ENCODE peak calls at places on chromosomes 7 and 10, in eight cellular contexts. One of them, this sample, is unnamed.

GRCh38 chr10:43128958-43129706 is 9.1 kb upstream of the CSGALNACT2 start:
- DNase-seq in choroid plexus epithelial cell: peak
- DNase-seq in AG04449: peak
- DNase-seq in lower leg skin: no peak
- DNase-seq in mucosa of descending colon: no peak
- DNase-seq in ovary: no peak
- DNase-seq in epithelial cell of esophagus: peak
- DNase-seq in HL-60: peak
- DNase-seq in this sample: peak

GRCh38 chr10:124588736-124589451 is 127.3 kb downstream of the LHPP start:
- DNase-seq in mucosa of descending colon: peak
- DNase-seq in ovary: peak
- DNase-seq in AG04449: no peak
- DNase-seq in epithelial cell of esophagus: peak
- DNase-seq in lower leg skin: no peak
- DNase-seq in choroid plexus epithelial cell: peak
- DNase-seq in HL-60: no peak
- DNase-seq in this sample: no peak

GRCh38 chr7:119037941-119038340 is 813.4 kb downstream of the ANKRD7 start:
- DNase-seq in HL-60: no peak
- DNase-seq in AG04449: no peak
- DNase-seq in lower leg skin: no peak
- DNase-seq in ovary: no peak
- DNase-seq in mucosa of descending colon: no peak
- DNase-seq in epithelial cell of esophagus: no peak
- DNase-seq in choroid plexus epithelial cell: no peak
- DNase-seq in this sample: no peak

GRCh38 chr10:118626953-118627352 is 31.5 kb upstream of the PRLHR start:
- DNase-seq in epithelial cell of esophagus: no peak
- DNase-seq in choroid plexus epithelial cell: no peak
- DNase-seq in HL-60: no peak
- DNase-seq in mucosa of descending colon: no peak
- DNase-seq in AG04449: no peak
- DNase-seq in ovary: no peak
- DNase-seq in lower leg skin: no peak
- DNase-seq in this sample: peak

GRCh38 chr7:127874951-127875608 is 156.2 kb downstream of the LRRC4 start:
- DNase-seq in mucosa of descending colon: no peak
- DNase-seq in epithelial cell of esophagus: no peak
- DNase-seq in choroid plexus epithelial cell: peak
- DNase-seq in lower leg skin: no peak
- DNase-seq in ovary: no peak
- DNase-seq in AG04449: no peak
- DNase-seq in HL-60: no peak
- DNase-seq in this sample: no peak

GRCh38 chr7:35648367-35648766 is 46.6 kb downstream of the HERPUD2 start:
- DNase-seq in ovary: no peak
- DNase-seq in lower leg skin: no peak
- DNase-seq in choroid plexus epithelial cell: peak
- DNase-seq in AG04449: no peak
- DNase-seq in mucosa of descending colon: no peak
- DNase-seq in epithelial cell of esophagus: no peak
- DNase-seq in HL-60: no peak
- DNase-seq in this sample: no peak

GRCh38 chr10:35092851-35093250 is 2.7 kb upstream of the CUL2 start:
- DNase-seq in epithelial cell of esophagus: no peak
- DNase-seq in HL-60: peak
- DNase-seq in mucosa of descending colon: peak
- DNase-seq in AG04449: no peak
- DNase-seq in lower leg skin: no peak
- DNase-seq in ovary: no peak
- DNase-seq in choroid plexus epithelial cell: no peak
- DNase-seq in this sample: peak

GRCh38 chr7:82740246-82740848 is 296.8 kb upstream of the CACNA2D1 start:
- DNase-seq in AG04449: no peak
- DNase-seq in HL-60: peak
- DNase-seq in epithelial cell of esophagus: peak
- DNase-seq in ovary: no peak
- DNase-seq in mucosa of descending colon: peak
- DNase-seq in lower leg skin: no peak
- DNase-seq in choroid plexus epithelial cell: peak
- DNase-seq in this sample: peak

GRCh38 chr10:70445718-70446485 is 4.4 kb upstream of the NODAL start:
- DNase-seq in mucosa of descending colon: no peak
- DNase-seq in AG04449: peak
- DNase-seq in ovary: no peak
- DNase-seq in choroid plexus epithelial cell: peak
- DNase-seq in epithelial cell of esophagus: no peak
- DNase-seq in HL-60: no peak
- DNase-seq in lower leg skin: no peak
- DNase-seq in this sample: no peak

GRCh38 chr7:130486114-130486962 is 5.5 kb upstream of the MEST start:
- DNase-seq in choroid plexus epithelial cell: peak
- DNase-seq in HL-60: peak
- DNase-seq in lower leg skin: no peak
- DNase-seq in mucosa of descending colon: peak
- DNase-seq in ovary: peak
- DNase-seq in epithelial cell of esophagus: peak
- DNase-seq in AG04449: no peak
- DNase-seq in this sample: peak

GRCh38 chr7:130483036-130483435 is 8.8 kb upstream of the MEST start:
- DNase-seq in choroid plexus epithelial cell: no peak
- DNase-seq in HL-60: no peak
- DNase-seq in mucosa of descending colon: no peak
- DNase-seq in lower leg skin: no peak
- DNase-seq in ovary: no peak
- DNase-seq in epithelial cell of esophagus: no peak
- DNase-seq in AG04449: no peak
- DNase-seq in this sample: no peak

GRCh38 chr7:130488376-130489139 is 3.3 kb upstream of the MEST start:
- DNase-seq in choroid plexus epithelial cell: no peak
- DNase-seq in HL-60: no peak
- DNase-seq in lower leg skin: no peak
- DNase-seq in AG04449: no peak
- DNase-seq in epithelial cell of esophagus: no peak
- DNase-seq in ovary: no peak
- DNase-seq in mucosa of descending colon: no peak
- DNase-seq in this sample: no peak

GRCh38 chr7:130486963-130487324 is 4.9 kb upstream of the MEST start:
- DNase-seq in epithelial cell of esophagus: peak
- DNase-seq in ovary: no peak
- DNase-seq in lower leg skin: no peak
- DNase-seq in choroid plexus epithelial cell: no peak
- DNase-seq in mucosa of descending colon: no peak
- DNase-seq in AG04449: no peak
- DNase-seq in HL-60: no peak
- DNase-seq in this sample: no peak

GRCh38 chr7:130485734-130486113 is 6.2 kb upstream of the MEST start:
- DNase-seq in ovary: no peak
- DNase-seq in epithelial cell of esophagus: no peak
- DNase-seq in choroid plexus epithelial cell: no peak
- DNase-seq in mucosa of descending colon: no peak
- DNase-seq in lower leg skin: no peak
- DNase-seq in HL-60: no peak
- DNase-seq in AG04449: no peak
- DNase-seq in this sample: no peak
- H3K4me3 ChIP-seq in ovary: peak
- H3K4me3 ChIP-seq in epithelial cell of esophagus: peak
- H3K4me3 ChIP-seq in choroid plexus epithelial cell: no peak
- H3K4me3 ChIP-seq in mucosa of descending colon: no peak
- H3K4me3 ChIP-seq in lower leg skin: no peak
- H3K4me3 ChIP-seq in HL-60: peak
- H3K4me3 ChIP-seq in AG04449: no peak
- H3K4me3 ChIP-seq in this sample: peak

DNA sequence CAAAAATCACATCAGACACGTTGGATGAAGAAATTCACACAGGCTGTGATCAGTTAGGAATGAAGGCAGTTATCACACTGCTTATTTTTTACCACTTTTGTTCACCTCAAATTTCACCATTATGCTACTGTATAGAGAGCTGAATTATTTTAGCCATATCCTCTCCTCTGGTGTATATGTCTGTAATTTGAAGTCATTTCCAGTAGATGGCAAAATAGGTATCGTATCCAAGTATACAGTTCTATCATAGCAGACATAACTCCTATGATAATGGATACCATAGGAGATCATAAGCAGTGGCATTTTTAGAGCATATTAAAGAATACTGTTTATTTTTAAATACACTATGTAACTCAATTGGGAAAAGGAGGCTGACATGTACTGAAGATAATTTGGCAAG is 909.7 kb downstream of the DNAJB9 start:
- DNase-seq in lower leg skin: no peak
- DNase-seq in mucosa of descending colon: no peak
- DNase-seq in epithelial cell of esophagus: peak
- DNase-seq in HL-60: no peak
- DNase-seq in ovary: no peak
- DNase-seq in AG04449: no peak
- DNase-seq in choroid plexus epithelial cell: peak
- DNase-seq in this sample: no peak
- TF ChIP-seq CTCF in lower leg skin: no peak
- TF ChIP-seq CTCF in mucosa of descending colon: no peak
- TF ChIP-seq CTCF in epithelial cell of esophagus: no peak
- TF ChIP-seq CTCF in HL-60: no peak
- TF ChIP-seq CTCF in ovary: no peak
- TF ChIP-seq CTCF in AG04449: no peak
- TF ChIP-seq CTCF in choroid plexus epithelial cell: no peak
- TF ChIP-seq CTCF in this sample: no peak

DNA sequence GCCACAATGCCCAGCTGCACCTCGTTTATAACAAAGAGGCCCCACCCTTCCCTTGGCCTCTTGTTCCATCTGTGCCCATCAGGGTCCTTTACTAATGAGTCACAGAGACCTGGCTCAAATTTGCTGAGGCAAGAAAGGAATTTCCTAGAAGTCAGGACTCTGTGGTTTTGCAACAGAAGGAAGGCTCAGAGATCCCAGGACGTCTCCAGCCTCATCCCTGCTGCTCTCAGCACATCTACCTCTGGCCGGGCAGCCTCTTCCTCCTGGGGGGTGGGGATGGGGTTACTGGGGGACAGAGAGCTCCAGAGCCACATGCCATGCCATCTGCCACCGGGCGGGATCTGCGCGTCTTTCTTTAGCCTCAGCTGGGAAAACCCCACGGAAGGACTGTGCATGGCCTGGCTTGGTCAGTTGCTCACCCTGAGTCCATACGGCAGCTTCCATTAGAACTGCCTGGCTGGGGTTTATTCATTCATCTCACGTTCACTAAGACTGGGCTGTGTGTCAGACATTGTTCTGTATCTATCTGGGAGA is 41.9 kb upstream of the PSMG3 start:
- DNase-seq in mucosa of descending colon: no peak
- DNase-seq in choroid plexus epithelial cell: peak
- DNase-seq in AG04449: peak
- DNase-seq in epithelial cell of esophagus: peak
- DNase-seq in ovary: no peak
- DNase-seq in HL-60: no peak
- DNase-seq in lower leg skin: no peak
- DNase-seq in this sample: no peak
- H3K4me3 ChIP-seq in mucosa of descending colon: no peak
- H3K4me3 ChIP-seq in choroid plexus epithelial cell: no peak
- H3K4me3 ChIP-seq in AG04449: no peak
- H3K4me3 ChIP-seq in epithelial cell of esophagus: no peak
- H3K4me3 ChIP-seq in ovary: no peak
- H3K4me3 ChIP-seq in HL-60: no peak
- H3K4me3 ChIP-seq in lower leg skin: no peak
- H3K4me3 ChIP-seq in this sample: no peak

DNA sequence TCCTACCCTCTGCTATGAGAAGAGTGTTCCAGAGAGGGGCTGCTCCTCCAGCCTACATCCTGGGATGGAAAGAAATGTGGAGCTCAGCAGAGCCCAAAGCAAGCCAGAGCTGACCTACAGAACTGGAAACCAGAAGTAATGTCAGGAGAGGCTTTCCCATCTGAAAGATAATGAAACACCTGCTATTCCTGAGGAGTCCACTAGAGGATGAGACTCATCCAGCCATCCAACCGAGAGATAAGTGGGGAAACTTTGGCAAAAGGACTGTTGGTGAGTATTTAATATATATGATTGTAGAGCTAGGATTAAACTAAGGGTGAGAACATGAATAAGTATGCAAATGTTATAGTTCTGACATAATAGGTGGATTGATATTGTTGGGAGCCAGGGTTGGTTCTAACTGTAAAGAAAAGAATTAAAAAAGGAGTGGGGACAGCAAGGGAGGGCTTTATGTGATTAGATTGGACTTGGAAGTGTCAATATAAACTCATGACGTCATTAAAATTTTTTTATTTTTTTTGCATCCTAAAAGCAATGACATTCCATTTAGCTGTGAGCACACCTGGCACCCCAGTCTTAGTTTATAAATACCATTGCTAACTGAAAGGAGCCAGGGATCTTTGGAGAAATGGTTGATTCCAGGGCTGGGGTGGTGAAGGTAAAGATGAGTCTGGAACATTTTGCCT is 312.8 kb upstream of the NFE2L3 start:
- DNase-seq in AG04449: no peak
- DNase-seq in HL-60: no peak
- DNase-seq in epithelial cell of esophagus: no peak
- DNase-seq in lower leg skin: no peak
- DNase-seq in ovary: no peak
- DNase-seq in mucosa of descending colon: no peak
- DNase-seq in choroid plexus epithelial cell: peak
- DNase-seq in this sample: no peak
- TF ChIP-seq CTCF in AG04449: peak
- TF ChIP-seq CTCF in HL-60: no peak
- TF ChIP-seq CTCF in epithelial cell of esophagus: peak
- TF ChIP-seq CTCF in lower leg skin: no peak
- TF ChIP-seq CTCF in ovary: no peak
- TF ChIP-seq CTCF in mucosa of descending colon: no peak
- TF ChIP-seq CTCF in choroid plexus epithelial cell: peak
- TF ChIP-seq CTCF in this sample: no peak

GRCh38 chr7:8434290-8435002 is 1.0 kb downstream of the NXPH1 start:
- DNase-seq in ovary: no peak
- DNase-seq in lower leg skin: no peak
- DNase-seq in AG04449: no peak
- DNase-seq in mucosa of descending colon: no peak
- DNase-seq in HL-60: no peak
- DNase-seq in epithelial cell of esophagus: no peak
- DNase-seq in choroid plexus epithelial cell: no peak
- DNase-seq in this sample: no peak
- H3K4me3 ChIP-seq in ovary: no peak
- H3K4me3 ChIP-seq in lower leg skin: no peak
- H3K4me3 ChIP-seq in AG04449: no peak
- H3K4me3 ChIP-seq in mucosa of descending colon: no peak
- H3K4me3 ChIP-seq in HL-60: no peak
- H3K4me3 ChIP-seq in epithelial cell of esophagus: no peak
- H3K4me3 ChIP-seq in choroid plexus epithelial cell: no peak
- H3K4me3 ChIP-seq in this sample: no peak

GRCh38 chr10:18216482-18216881 is 76.3 kb downstream of the CACNB2 start:
- DNase-seq in AG04449: no peak
- DNase-seq in choroid plexus epithelial cell: peak
- DNase-seq in epithelial cell of esophagus: peak
- DNase-seq in HL-60: no peak
- DNase-seq in ovary: no peak
- DNase-seq in mucosa of descending colon: peak
- DNase-seq in lower leg skin: no peak
- DNase-seq in this sample: peak
- TF ChIP-seq CTCF in AG04449: peak
- TF ChIP-seq CTCF in choroid plexus epithelial cell: peak
- TF ChIP-seq CTCF in epithelial cell of esophagus: peak
- TF ChIP-seq CTCF in HL-60: no peak
- TF ChIP-seq CTCF in ovary: peak
- TF ChIP-seq CTCF in mucosa of descending colon: peak
- TF ChIP-seq CTCF in lower leg skin: no peak
- TF ChIP-seq CTCF in this sample: peak